ENCODE peak calls at places on chromosomes 16 and 17, in four cellular contexts. X is ecto neural progenitor cell, Q is fibroblast of the aortic adventitia, M is neuronal stem cell. N is an unnamed sample.

GRCh38 chr16:55482056-55482455 is 3.1 kb downstream of the MMP2 start:
- DNase-seq in X (no peak), Q (peak), M (no peak), N (no peak)

GRCh38 chr17:39208893-39209292 is 8.8 kb downstream of the RPL19 start:
- DNase-seq in X (no peak), Q (no peak), M (no peak), N (no peak)

GRCh38 chr16:72921106-72921505 is 126.8 kb downstream of the ZFHX3 start:
- DNase-seq in X (no peak), Q (no peak), M (no peak), N (no peak)

GRCh38 chr16:86383488-86384262 is 126.7 kb upstream of the FOXF1 start:
- DNase-seq in X (no peak), Q (peak), M (no peak), N (no peak)

GRCh38 chr16:57955572-57955971 is 15.4 kb downstream of the CNGB1 start:
- DNase-seq in X (no peak), Q (no peak), M (no peak), N (peak)

GRCh38 chr16:87487361-87487924 is 5.4 kb downstream of the ZCCHC14 start:
- DNase-seq in X (no peak), Q (no peak), M (peak), N (peak)

GRCh38 chr17:17778308-17779014 is 58.3 kb downstream of the SREBF1 start:
- DNase-seq in X (no peak), Q (peak), M (no peak), N (peak)

GRCh38 chr16:1054660-1055556 is 17.6 kb upstream of the SSTR5 start:
- DNase-seq in X (peak), Q (peak), M (peak), N (no peak)

GRCh38 chr17:37701424-37702020 is 43.3 kb downstream of the HNF1B start:
- DNase-seq in X (peak), Q (peak), M (no peak), N (no peak)

GRCh38 chr17:81336930-81337325 is 41.8 kb upstream of the SLC38A10 start:
- DNase-seq in X (peak), Q (no peak), M (no peak), N (peak)